ENCODE peak calls at places on chromosomes 13 and 19, in seven cellular contexts. Q, A, D, J, E, L and M are unnamed samples.

GRCh38 chr13:85729296-85729695 is 69.9 kb downstream of the SLITRK6 start:
- DNase-seq in A (no peak), L (no peak), E (no peak), D (no peak), Q (no peak), J (no peak), M (no peak)

GRCh38 chr13:112986470-112986869 is 17.5 kb downstream of the MCF2L start:
- DNase-seq in D (no peak), Q (no peak), L (no peak), E (no peak), A (no peak), J (no peak), M (no peak)

GRCh38 chr13:41502021-41502420 is 44.7 kb downstream of the RGCC start:
- DNase-seq in A (no peak), D (peak; percentile 34), J (no peak), Q (no peak), L (no peak), E (no peak), M (no peak)

GRCh38 chr19:42919757-42920079 is 2.0 kb upstream of the PSG6 start:
- DNase-seq in Q (no peak), L (no peak), D (no peak), A (no peak), E (no peak), J (no peak), M (no peak)

GRCh38 chr19:6773323-6773931 is 919 bp downstream of the VAV1 start:
- DNase-seq in E (no peak), Q (peak; percentile 61), J (no peak), D (no peak), A (no peak), L (no peak), M (no peak)

GRCh38 chr13:50123002-50123401 is 107.8 kb downstream of the KCNRG start:
- DNase-seq in Q (no peak), A (no peak), E (no peak), L (no peak), J (no peak), D (no peak), M (no peak)

GRCh38 chr19:33429891-33430673 is 56.6 kb downstream of the CEBPG start:
- DNase-seq in A (no peak), Q (peak; percentile 28), D (no peak), J (no peak), E (peak; percentile 31), L (no peak), M (no peak)

GRCh38 chr13:95122063-95122462 is 179.2 kb downstream of the ABCC4 start:
- DNase-seq in E (no peak), J (no peak), L (no peak), A (no peak), D (no peak), Q (no peak), M (no peak)

GRCh38 chr19:41702208-41702651 is 6.2 kb upstream of the CEACAM5 start:
- DNase-seq in E (no peak), Q (no peak), L (no peak), D (peak; percentile 75), A (no peak), J (no peak), M (peak; percentile 19)

GRCh38 chr13:101424381-101425155 is 8.3 kb upstream of the NALCN start:
- DNase-seq in E (no peak), L (no peak), D (no peak), Q (no peak), A (peak; percentile 54), J (no peak), M (no peak)

GRCh38 chr19:17246681-17247425 is 1.1 kb upstream of the NR2F6 start:
- DNase-seq in L (peak; percentile 37), E (no peak), A (no peak), Q (peak; percentile 90), J (no peak), D (no peak), M (no peak)

GRCh38 chr19:42433503-42434260 is 6.5 kb upstream of the LIPE start:
- DNase-seq in J (peak; percentile 72), L (peak; percentile 75), D (no peak), E (peak; percentile 81), Q (peak; percentile 96), A (no peak), M (no peak)

GRCh38 chr19:33398361-33399060 is 25.0 kb downstream of the CEBPG start:
- DNase-seq in A (no peak), E (peak; percentile 55), D (no peak), L (no peak), Q (peak; percentile 44), J (no peak), M (no peak)

GRCh38 chr19:11538232-11539036 is at the start of gene CNN1:
- DNase-seq in A (peak; percentile 93), Q (no peak), J (peak; percentile 78), L (no peak), E (no peak), D (peak; percentile 94), M (no peak)

GRCh38 chr19:53424968-53425597 is 6.7 kb upstream of the ZNF761 start:
- DNase-seq in D (peak; percentile 93), Q (peak; percentile 62), E (peak; percentile 72), A (peak; percentile 51), L (peak; percentile 77), J (peak; percentile 67), M (no peak)

GRCh38 chr13:32824061-32824460 is 192.2 kb upstream of the KL start:
- DNase-seq in D (peak; percentile 55), E (no peak), L (no peak), J (no peak), Q (no peak), A (no peak), M (no peak)

GRCh38 chr13:84137292-84137691 is 255.0 kb upstream of the SLITRK1 start:
- DNase-seq in D (no peak), L (no peak), J (no peak), Q (no peak), A (no peak), E (no peak), M (no peak)

GRCh38 chr13:19597523-19597922 is 35.9 kb upstream of the MPHOSPH8 start:
- DNase-seq in Q (no peak), L (no peak), A (no peak), D (no peak), E (no peak), J (no peak), M (no peak)

GRCh38 chr13:106691251-106691650 is 123.3 kb upstream of the ARGLU1 start:
- DNase-seq in J (no peak), L (no peak), A (no peak), D (peak; percentile 60), Q (no peak), E (no peak), M (no peak)

GRCh38 chr13:61727714-61728275 is 312.1 kb upstream of the PCDH20 start:
- DNase-seq in D (no peak), Q (no peak), A (no peak), E (no peak), J (no peak), L (no peak), M (no peak)

GRCh38 chr19:41821003-41821735 is 23.3 kb downstream of the LYPD4 start:
- DNase-seq in Q (no peak), A (no peak), L (peak; percentile 50), E (no peak), D (no peak), J (peak; percentile 77), M (no peak)

GRCh38 chr13:47594833-47595232 is 406.2 kb downstream of the SUCLA2 start:
- DNase-seq in A (no peak), L (no peak), Q (no peak), D (no peak), E (no peak), J (no peak), M (no peak)

GRCh38 chr19:1000095-1000494 is at the start of gene GRIN3B:
- DNase-seq in E (no peak), D (no peak), J (peak; percentile 87), A (no peak), L (peak; percentile 46), Q (no peak), M (no peak)

GRCh38 chr13:23778879-23779278 is 110.3 kb downstream of the MIPEP start:
- DNase-seq in A (no peak), J (no peak), D (no peak), L (no peak), E (no peak), Q (no peak), M (no peak)

GRCh38 chr13:44557986-44558385 is 18.1 kb downstream of the TSC22D1 start:
- DNase-seq in E (no peak), A (no peak), Q (no peak), J (no peak), L (no peak), D (no peak), M (no peak)

GRCh38 chr19:14370169-14370998 is 10.9 kb upstream of the ADGRE5 start:
- DNase-seq in D (no peak), J (peak; percentile 15), E (no peak), L (no peak), A (no peak), Q (no peak), M (no peak)

GRCh38 chr19:44151491-44151890 is 10.1 kb downstream of the ZNF234 start:
- DNase-seq in D (no peak), L (no peak), J (no peak), Q (no peak), E (no peak), A (no peak), M (no peak)

GRCh38 chr19:44149776-44150175 is 8.4 kb downstream of the ZNF234 start:
- DNase-seq in A (no peak), E (no peak), J (no peak), Q (no peak), D (no peak), L (no peak), M (no peak)
- H3K4me1 ChIP-seq in A (no peaks in the 10 kb centered on the region), E (no peaks in the 10 kb centered on the region), J (no peaks in the 10 kb centered on the region), Q (no peaks in the 10 kb centered on the region), D (no peaks in the 10 kb centered on the region), L (no peaks in the 10 kb centered on the region), M (no peaks in the 10 kb centered on the region)

GRCh38 chr13:76991796-76992547 is at the start of gene CLN5:
- DNase-seq in E (peak; percentile 97), L (peak; percentile 96), D (peak; percentile 97), Q (peak; percentile 97), A (peak; percentile 90), J (peak; percentile 90), M (no peak)
- TF ChIP-seq POLR2A in E (peak; percentile 83), L (peak; percentile 100), D (peak; percentile 92), Q (peak; percentile 97), A (peak; percentile 84), J (peak; percentile 85), M (peak; percentile 94)

GRCh38 chr13:45849408-45849807 is 2.1 kb downstream of the SIAH3 start:
- DNase-seq in A (no peak), J (no peak), E (no peak), D (no peak), L (no peak), Q (no peak), M (no peak)
- H3K27me3 ChIP-seq in A (no peaks in the 10 kb centered on the region), J (peaks cover 44% of the 10 kb centered on the region), E (peaks cover 73% of the 10 kb centered on the region), D (peaks cover 26% of the 10 kb centered on the region), L (no peaks in the 10 kb centered on the region), Q (peaks cover 5% of the 10 kb centered on the region), M (no peaks in the 10 kb centered on the region)

GRCh38 chr13:114118086-114118762 is 14.2 kb downstream of the RASA3 start:
- DNase-seq in L (no peak), J (no peak), A (no peak), E (peak; percentile 45), Q (no peak), D (no peak), M (no peak)
- H3K4me1 ChIP-seq in L (no peaks in the 10 kb centered on the region), J (peaks cover 50% of the 10 kb centered on the region), A (no peaks in the 10 kb centered on the region), E (peaks cover 20% of the 10 kb centered on the region), Q (no peaks in the 10 kb centered on the region), D (peaks cover 68% of the 10 kb centered on the region), M (peaks cover 50% of the 10 kb centered on the region)